ENCODE peak calls at places on chromosome 5, in eight cellular contexts. One of them, this sample, is unnamed.

GRCh38 chr5:73797142-73797530 is 171.1 kb downstream of the ARHGEF28 start:
- DNase-seq in adipocyte: no peak
- DNase-seq in occipital lobe: no peak
- DNase-seq in tibial artery: no peak
- DNase-seq in AG08396: no peak
- DNase-seq in SK-MEL-5: peak
- DNase-seq in nucleus accumbens: no peak
- DNase-seq in fibroblast of the conjunctiva: no peak
- DNase-seq in this sample: no peak

GRCh38 chr5:98933446-98934072 is 4.8 kb upstream of the CHD1 start:
- DNase-seq in adipocyte: no peak
- DNase-seq in occipital lobe: no peak
- DNase-seq in tibial artery: no peak
- DNase-seq in AG08396: no peak
- DNase-seq in SK-MEL-5: no peak
- DNase-seq in nucleus accumbens: no peak
- DNase-seq in fibroblast of the conjunctiva: no peak
- DNase-seq in this sample: no peak

GRCh38 chr5:80915716-80916115 is 44.4 kb upstream of the RASGRF2 start:
- DNase-seq in adipocyte: no peak
- DNase-seq in occipital lobe: no peak
- DNase-seq in tibial artery: no peak
- DNase-seq in AG08396: peak
- DNase-seq in SK-MEL-5: no peak
- DNase-seq in nucleus accumbens: no peak
- DNase-seq in fibroblast of the conjunctiva: no peak
- DNase-seq in this sample: peak

GRCh38 chr5:32332971-32333370 is 20.2 kb upstream of the MTMR12 start:
- DNase-seq in adipocyte: no peak
- DNase-seq in occipital lobe: no peak
- DNase-seq in tibial artery: no peak
- DNase-seq in AG08396: no peak
- DNase-seq in SK-MEL-5: no peak
- DNase-seq in nucleus accumbens: no peak
- DNase-seq in fibroblast of the conjunctiva: no peak
- DNase-seq in this sample: no peak

GRCh38 chr5:180352116-180352975 is 790 bp downstream of the GFPT2 start:
- DNase-seq in adipocyte: peak
- DNase-seq in occipital lobe: no peak
- DNase-seq in tibial artery: peak
- DNase-seq in AG08396: peak
- DNase-seq in SK-MEL-5: peak
- DNase-seq in nucleus accumbens: no peak
- DNase-seq in fibroblast of the conjunctiva: no peak
- DNase-seq in this sample: peak

GRCh38 chr5:62268239-62268638 is 37.8 kb upstream of the KIF2A start:
- DNase-seq in adipocyte: no peak
- DNase-seq in occipital lobe: no peak
- DNase-seq in tibial artery: no peak
- DNase-seq in AG08396: no peak
- DNase-seq in SK-MEL-5: no peak
- DNase-seq in nucleus accumbens: no peak
- DNase-seq in fibroblast of the conjunctiva: no peak
- DNase-seq in this sample: no peak

GRCh38 chr5:17373406-17374110 is 124.5 kb upstream of the TAF11L2 start:
- DNase-seq in adipocyte: no peak
- DNase-seq in occipital lobe: no peak
- DNase-seq in tibial artery: no peak
- DNase-seq in AG08396: no peak
- DNase-seq in SK-MEL-5: peak
- DNase-seq in nucleus accumbens: no peak
- DNase-seq in fibroblast of the conjunctiva: no peak
- DNase-seq in this sample: no peak

GRCh38 chr5:93022770-93023169 is 558.2 kb downstream of the NR2F1-AS1 start:
- DNase-seq in adipocyte: peak
- DNase-seq in occipital lobe: no peak
- DNase-seq in tibial artery: no peak
- DNase-seq in AG08396: no peak
- DNase-seq in SK-MEL-5: no peak
- DNase-seq in nucleus accumbens: no peak
- DNase-seq in fibroblast of the conjunctiva: no peak
- DNase-seq in this sample: no peak

GRCh38 chr5:75681125-75681830 is 36.0 kb downstream of the POC5 start:
- DNase-seq in adipocyte: peak
- DNase-seq in occipital lobe: no peak
- DNase-seq in tibial artery: no peak
- DNase-seq in AG08396: no peak
- DNase-seq in SK-MEL-5: peak
- DNase-seq in nucleus accumbens: no peak
- DNase-seq in fibroblast of the conjunctiva: peak
- DNase-seq in this sample: peak

GRCh38 chr5:154446183-154447073 is 631 bp downstream of the SAP30L start:
- DNase-seq in adipocyte: peak
- DNase-seq in occipital lobe: peak
- DNase-seq in tibial artery: peak
- DNase-seq in AG08396: peak
- DNase-seq in SK-MEL-5: peak
- DNase-seq in nucleus accumbens: peak
- DNase-seq in fibroblast of the conjunctiva: no peak
- DNase-seq in this sample: peak

GRCh38 chr5:155620819-155621410 is 607.4 kb downstream of the KIF4B start:
- DNase-seq in adipocyte: no peak
- DNase-seq in occipital lobe: no peak
- DNase-seq in tibial artery: no peak
- DNase-seq in AG08396: no peak
- DNase-seq in SK-MEL-5: no peak
- DNase-seq in nucleus accumbens: no peak
- DNase-seq in fibroblast of the conjunctiva: no peak
- DNase-seq in this sample: no peak

GRCh38 chr5:32042571-32042970 is 131.5 kb downstream of the GOLPH3 start:
- DNase-seq in adipocyte: no peak
- DNase-seq in occipital lobe: no peak
- DNase-seq in tibial artery: peak
- DNase-seq in AG08396: no peak
- DNase-seq in SK-MEL-5: no peak
- DNase-seq in nucleus accumbens: no peak
- DNase-seq in fibroblast of the conjunctiva: no peak
- DNase-seq in this sample: peak

GRCh38 chr5:93594591-93595419 is 11.8 kb downstream of the NR2F1 start:
- DNase-seq in adipocyte: no peak
- DNase-seq in occipital lobe: peak
- DNase-seq in tibial artery: no peak
- DNase-seq in AG08396: peak
- DNase-seq in SK-MEL-5: no peak
- DNase-seq in nucleus accumbens: no peak
- DNase-seq in fibroblast of the conjunctiva: no peak
- DNase-seq in this sample: no peak

GRCh38 chr5:180155331-180155881 is 53.6 kb downstream of the RASGEF1C start:
- DNase-seq in adipocyte: no peak
- DNase-seq in occipital lobe: no peak
- DNase-seq in tibial artery: no peak
- DNase-seq in AG08396: no peak
- DNase-seq in SK-MEL-5: no peak
- DNase-seq in nucleus accumbens: no peak
- DNase-seq in fibroblast of the conjunctiva: no peak
- DNase-seq in this sample: no peak

GRCh38 chr5:6719896-6720560 is 6.8 kb downstream of the TENT4A start:
- DNase-seq in adipocyte: no peak
- DNase-seq in occipital lobe: no peak
- DNase-seq in tibial artery: no peak
- DNase-seq in AG08396: no peak
- DNase-seq in SK-MEL-5: no peak
- DNase-seq in nucleus accumbens: no peak
- DNase-seq in fibroblast of the conjunctiva: no peak
- DNase-seq in this sample: no peak

GRCh38 chr5:51621156-51621555 is 237.9 kb downstream of the ISL1 start:
- DNase-seq in adipocyte: no peak
- DNase-seq in occipital lobe: no peak
- DNase-seq in tibial artery: no peak
- DNase-seq in AG08396: no peak
- DNase-seq in SK-MEL-5: peak
- DNase-seq in nucleus accumbens: no peak
- DNase-seq in fibroblast of the conjunctiva: no peak
- DNase-seq in this sample: peak

GRCh38 chr5:151956720-151957119 is 32.1 kb upstream of the GLRA1 start:
- DNase-seq in adipocyte: no peak
- DNase-seq in occipital lobe: no peak
- DNase-seq in tibial artery: no peak
- DNase-seq in AG08396: no peak
- DNase-seq in SK-MEL-5: no peak
- DNase-seq in nucleus accumbens: no peak
- DNase-seq in fibroblast of the conjunctiva: no peak
- DNase-seq in this sample: no peak

GRCh38 chr5:132753135-132753987 is 6.1 kb downstream of the CCNI2 start:
- DNase-seq in adipocyte: no peak
- DNase-seq in occipital lobe: peak
- DNase-seq in tibial artery: no peak
- DNase-seq in AG08396: no peak
- DNase-seq in SK-MEL-5: peak
- DNase-seq in nucleus accumbens: peak
- DNase-seq in fibroblast of the conjunctiva: no peak
- DNase-seq in this sample: no peak

GRCh38 chr5:127042593-127042992 is 12.2 kb upstream of the MARCHF3 start:
- DNase-seq in adipocyte: peak
- DNase-seq in occipital lobe: no peak
- DNase-seq in tibial artery: no peak
- DNase-seq in AG08396: no peak
- DNase-seq in SK-MEL-5: peak
- DNase-seq in nucleus accumbens: no peak
- DNase-seq in fibroblast of the conjunctiva: peak
- DNase-seq in this sample: peak

GRCh38 chr5:20248102-20248501 is 260.1 kb upstream of the CDH18 start:
- DNase-seq in adipocyte: peak
- DNase-seq in occipital lobe: no peak
- DNase-seq in tibial artery: no peak
- DNase-seq in AG08396: no peak
- DNase-seq in SK-MEL-5: no peak
- DNase-seq in nucleus accumbens: no peak
- DNase-seq in fibroblast of the conjunctiva: no peak
- DNase-seq in this sample: no peak

GRCh38 chr5:63125862-63126261 is 547.2 kb downstream of the LRRC70 start:
- DNase-seq in adipocyte: peak
- DNase-seq in occipital lobe: no peak
- DNase-seq in tibial artery: no peak
- DNase-seq in AG08396: peak
- DNase-seq in SK-MEL-5: peak
- DNase-seq in nucleus accumbens: no peak
- DNase-seq in fibroblast of the conjunctiva: peak
- DNase-seq in this sample: peak

GRCh38 chr5:59407967-59408366 is 485.6 kb downstream of the PDE4D start:
- DNase-seq in adipocyte: no peak
- DNase-seq in occipital lobe: no peak
- DNase-seq in tibial artery: no peak
- DNase-seq in AG08396: no peak
- DNase-seq in SK-MEL-5: no peak
- DNase-seq in nucleus accumbens: no peak
- DNase-seq in fibroblast of the conjunctiva: no peak
- DNase-seq in this sample: no peak

GRCh38 chr5:135545115-135545514 is 9.4 kb upstream of the NEUROG1 start:
- DNase-seq in adipocyte: no peak
- DNase-seq in occipital lobe: no peak
- DNase-seq in tibial artery: no peak
- DNase-seq in AG08396: no peak
- DNase-seq in SK-MEL-5: no peak
- DNase-seq in nucleus accumbens: no peak
- DNase-seq in fibroblast of the conjunctiva: no peak
- DNase-seq in this sample: no peak

GRCh38 chr5:176466245-176466871 is 18.2 kb downstream of the FAF2 start:
- DNase-seq in adipocyte: peak
- DNase-seq in occipital lobe: no peak
- DNase-seq in tibial artery: no peak
- DNase-seq in AG08396: peak
- DNase-seq in SK-MEL-5: no peak
- DNase-seq in nucleus accumbens: no peak
- DNase-seq in fibroblast of the conjunctiva: peak
- DNase-seq in this sample: no peak

GRCh38 chr5:169980418-169981053 is at the start of gene INSYN2B:
- DNase-seq in adipocyte: peak
- DNase-seq in occipital lobe: peak
- DNase-seq in tibial artery: peak
- DNase-seq in AG08396: peak
- DNase-seq in SK-MEL-5: peak
- DNase-seq in nucleus accumbens: peak
- DNase-seq in fibroblast of the conjunctiva: peak
- DNase-seq in this sample: peak

GRCh38 chr5:113294341-113295110 is 140.3 kb downstream of the TSSK1B start:
- DNase-seq in adipocyte: peak
- DNase-seq in occipital lobe: peak
- DNase-seq in tibial artery: peak
- DNase-seq in AG08396: peak
- DNase-seq in SK-MEL-5: peak
- DNase-seq in nucleus accumbens: peak
- DNase-seq in fibroblast of the conjunctiva: peak
- DNase-seq in this sample: peak

GRCh38 chr5:169861934-169862333 is 118.4 kb downstream of the INSYN2B start:
- DNase-seq in adipocyte: peak
- DNase-seq in occipital lobe: no peak
- DNase-seq in tibial artery: no peak
- DNase-seq in AG08396: peak
- DNase-seq in SK-MEL-5: no peak
- DNase-seq in nucleus accumbens: no peak
- DNase-seq in fibroblast of the conjunctiva: peak
- DNase-seq in this sample: peak

GRCh38 chr5:39470021-39470420 is 45.2 kb upstream of the DAB2 start:
- DNase-seq in adipocyte: no peak
- DNase-seq in occipital lobe: no peak
- DNase-seq in tibial artery: peak
- DNase-seq in AG08396: no peak
- DNase-seq in SK-MEL-5: no peak
- DNase-seq in nucleus accumbens: no peak
- DNase-seq in fibroblast of the conjunctiva: no peak
- DNase-seq in this sample: no peak

This sample was measured in RPMI7951.